ENCODE peak calls at places on chromosomes 2 and 18, in nine cellular contexts. C, S, Q, N, H, V, G, Y and D are unnamed samples.

GRCh38 chr18:61635901-61636528 is 256.8 kb downstream of the RNF152 start:
- DNase-seq in C (peak), S (no peak), Q (peak), N (peak), H (peak), V (no peak), G (peak), Y (peak), D (peak)

GRCh38 chr2:202036601-202037037 is 3.0 kb downstream of the FZD7 start:
- DNase-seq in C (peak), S (no peak), Q (no peak), N (no peak), H (no peak), V (no peak), G (no peak), Y (no peak), D (peak)

GRCh38 chr2:68487773-68488355 is 20.5 kb downstream of the APLF start:
- DNase-seq in C (no peak), S (no peak), Q (no peak), N (peak), H (no peak), V (no peak), G (no peak), Y (peak), D (no peak)

GRCh38 chr2:88709117-88709739 is 17.8 kb downstream of the RPIA start:
- DNase-seq in C (no peak), S (no peak), Q (no peak), N (no peak), H (no peak), V (no peak), G (no peak), Y (no peak), D (no peak)

GRCh38 chr18:31546476-31546875 is 45.2 kb upstream of the TTR start:
- DNase-seq in C (no peak), S (no peak), Q (no peak), N (no peak), H (peak), V (no peak), G (no peak), Y (no peak), D (no peak)

GRCh38 chr18:47917923-47918610 is 12.4 kb downstream of the SMAD2 start:
- DNase-seq in C (peak), S (no peak), Q (no peak), N (peak), H (no peak), V (no peak), G (no peak), Y (no peak), D (no peak)

GRCh38 chr18:48055351-48055750 is 124.9 kb upstream of the SMAD2 start:
- DNase-seq in C (no peak), S (no peak), Q (no peak), N (no peak), H (no peak), V (no peak), G (no peak), Y (no peak), D (no peak)

GRCh38 chr2:128506127-128506526 is 187.5 kb upstream of the HS6ST1 start:
- DNase-seq in C (no peak), S (no peak), Q (no peak), N (no peak), H (no peak), V (no peak), G (no peak), Y (no peak), D (no peak)